ENCODE peak calls at places on chromosomes 16 and 17, in seven cellular contexts. One of them, this sample, is unnamed.

GRCh38 chr16:22849517-22849916 is 35.6 kb downstream of the HS3ST2 start:
- DNase-seq in cardiac muscle cell: no peak
- DNase-seq in stimulated activated CD8-positive, alpha-beta memory T cell treated with anti-CD3 and anti-CD28 coated beads, Interleukin-4, amount 100 ng/mL, for 1 hour: no peak
- DNase-seq in activated CD8-positive, alpha-beta T cell treated with anti-CD3 and anti-CD28 coated beads for 36 hours: no peak
- DNase-seq in M059J: no peak
- DNase-seq in GM23248: no peak
- DNase-seq in HT-29: no peak
- DNase-seq in this sample: no peak

GRCh38 chr17:76867578-76868175 is 527 bp upstream of the MGAT5B start:
- DNase-seq in cardiac muscle cell: no peak
- DNase-seq in stimulated activated CD8-positive, alpha-beta memory T cell treated with anti-CD3 and anti-CD28 coated beads, Interleukin-4, amount 100 ng/mL, for 1 hour: no peak
- DNase-seq in activated CD8-positive, alpha-beta T cell treated with anti-CD3 and anti-CD28 coated beads for 36 hours: no peak
- DNase-seq in M059J: peak
- DNase-seq in GM23248: peak
- DNase-seq in HT-29: peak
- DNase-seq in this sample: no peak

GRCh38 chr17:1703063-1703462 is 7.1 kb downstream of the TLCD2 start:
- DNase-seq in cardiac muscle cell: no peak
- DNase-seq in stimulated activated CD8-positive, alpha-beta memory T cell treated with anti-CD3 and anti-CD28 coated beads, Interleukin-4, amount 100 ng/mL, for 1 hour: no peak
- DNase-seq in activated CD8-positive, alpha-beta T cell treated with anti-CD3 and anti-CD28 coated beads for 36 hours: no peak
- DNase-seq in M059J: peak
- DNase-seq in GM23248: no peak
- DNase-seq in HT-29: no peak
- DNase-seq in this sample: no peak

GRCh38 chr17:73304971-73305786 is 6.6 kb downstream of the CDC42EP4 start:
- DNase-seq in cardiac muscle cell: peak
- DNase-seq in stimulated activated CD8-positive, alpha-beta memory T cell treated with anti-CD3 and anti-CD28 coated beads, Interleukin-4, amount 100 ng/mL, for 1 hour: no peak
- DNase-seq in activated CD8-positive, alpha-beta T cell treated with anti-CD3 and anti-CD28 coated beads for 36 hours: no peak
- DNase-seq in M059J: peak
- DNase-seq in GM23248: peak
- DNase-seq in HT-29: peak
- DNase-seq in this sample: no peak

GRCh38 chr17:40312131-40312731 is 3.3 kb downstream of the RARA start:
- DNase-seq in cardiac muscle cell: no peak
- DNase-seq in stimulated activated CD8-positive, alpha-beta memory T cell treated with anti-CD3 and anti-CD28 coated beads, Interleukin-4, amount 100 ng/mL, for 1 hour: no peak
- DNase-seq in activated CD8-positive, alpha-beta T cell treated with anti-CD3 and anti-CD28 coated beads for 36 hours: peak
- DNase-seq in M059J: peak
- DNase-seq in GM23248: no peak
- DNase-seq in HT-29: no peak
- DNase-seq in this sample: no peak

GRCh38 chr17:28946239-28946638 is 5.1 kb downstream of the PHF12 start:
- DNase-seq in cardiac muscle cell: no peak
- DNase-seq in stimulated activated CD8-positive, alpha-beta memory T cell treated with anti-CD3 and anti-CD28 coated beads, Interleukin-4, amount 100 ng/mL, for 1 hour: no peak
- DNase-seq in activated CD8-positive, alpha-beta T cell treated with anti-CD3 and anti-CD28 coated beads for 36 hours: no peak
- DNase-seq in M059J: peak
- DNase-seq in GM23248: peak
- DNase-seq in HT-29: no peak
- DNase-seq in this sample: no peak

GRCh38 chr17:28518132-28518531 is 12.0 kb downstream of the FOXN1 start:
- DNase-seq in cardiac muscle cell: no peak
- DNase-seq in stimulated activated CD8-positive, alpha-beta memory T cell treated with anti-CD3 and anti-CD28 coated beads, Interleukin-4, amount 100 ng/mL, for 1 hour: no peak
- DNase-seq in activated CD8-positive, alpha-beta T cell treated with anti-CD3 and anti-CD28 coated beads for 36 hours: no peak
- DNase-seq in M059J: no peak
- DNase-seq in GM23248: no peak
- DNase-seq in HT-29: no peak
- DNase-seq in this sample: no peak

GRCh38 chr16:14458576-14458975 is 171.5 kb downstream of the PARN start:
- DNase-seq in cardiac muscle cell: peak
- DNase-seq in stimulated activated CD8-positive, alpha-beta memory T cell treated with anti-CD3 and anti-CD28 coated beads, Interleukin-4, amount 100 ng/mL, for 1 hour: no peak
- DNase-seq in activated CD8-positive, alpha-beta T cell treated with anti-CD3 and anti-CD28 coated beads for 36 hours: no peak
- DNase-seq in M059J: no peak
- DNase-seq in GM23248: no peak
- DNase-seq in HT-29: no peak
- DNase-seq in this sample: no peak

GRCh38 chr16:17291289-17291688 is 179.5 kb downstream of the XYLT1 start:
- DNase-seq in cardiac muscle cell: no peak
- DNase-seq in stimulated activated CD8-positive, alpha-beta memory T cell treated with anti-CD3 and anti-CD28 coated beads, Interleukin-4, amount 100 ng/mL, for 1 hour: no peak
- DNase-seq in activated CD8-positive, alpha-beta T cell treated with anti-CD3 and anti-CD28 coated beads for 36 hours: no peak
- DNase-seq in M059J: no peak
- DNase-seq in GM23248: no peak
- DNase-seq in HT-29: no peak
- DNase-seq in this sample: no peak

GRCh38 chr16:61791465-61791864 is 244.8 kb downstream of the CDH8 start:
- DNase-seq in cardiac muscle cell: no peak
- DNase-seq in stimulated activated CD8-positive, alpha-beta memory T cell treated with anti-CD3 and anti-CD28 coated beads, Interleukin-4, amount 100 ng/mL, for 1 hour: no peak
- DNase-seq in activated CD8-positive, alpha-beta T cell treated with anti-CD3 and anti-CD28 coated beads for 36 hours: no peak
- DNase-seq in M059J: peak
- DNase-seq in GM23248: peak
- DNase-seq in HT-29: no peak
- DNase-seq in this sample: no peak

GRCh38 chr17:1992541-1992940 is 32.6 kb downstream of the RTN4RL1 start:
- DNase-seq in cardiac muscle cell: no peak
- DNase-seq in stimulated activated CD8-positive, alpha-beta memory T cell treated with anti-CD3 and anti-CD28 coated beads, Interleukin-4, amount 100 ng/mL, for 1 hour: no peak
- DNase-seq in activated CD8-positive, alpha-beta T cell treated with anti-CD3 and anti-CD28 coated beads for 36 hours: no peak
- DNase-seq in M059J: no peak
- DNase-seq in GM23248: peak
- DNase-seq in HT-29: no peak
- DNase-seq in this sample: no peak

This sample was measured in neuronal stem cell.